ENCODE peak calls at places on chromosome 9, in six cellular contexts. Z is esophagus squamous epithelium, I is ovary, M is fibroblast of lung, P is AG04450, K is WERI-Rb-1. V is an unnamed sample.

GRCh38 chr9:122141671-122142070 is 17.9 kb downstream of the NDUFA8 start:
- DNase-seq in Z (no peak), I (no peak), M (no peak), P (no peak), K (no peak), V (no peak)

GRCh38 chr9:113711251-113711650 is 164.9 kb upstream of the ZNF618 start:
- DNase-seq in Z (no peak), I (no peak), M (no peak), P (no peak), K (no peak), V (peak; percentile 6)

GRCh38 chr9:36848946-36849345 is 185.1 kb downstream of the PAX5 start:
- DNase-seq in Z (no peak), I (no peak), M (no peak), P (no peak), K (no peak), V (no peak)

GRCh38 chr9:129852575-129852974 is 17.3 kb downstream of the USP20 start:
- DNase-seq in Z (no peak), I (no peak), M (no peak), P (no peak), K (peak; percentile 82), V (no peak)

GRCh38 chr9:15249042-15249818 is 57.8 kb downstream of the TTC39B start:
- DNase-seq in Z (no peak), I (no peak), M (peak; percentile 76), P (no peak), K (no peak), V (no peak)

GRCh38 chr9:133135193-133135745 is 14.2 kb upstream of the RALGDS start:
- DNase-seq in Z (no peak), I (peak; percentile 72), M (peak; percentile 94), P (no peak), K (no peak), V (peak; percentile 95)

GRCh38 chr9:133458643-133459312 is 1.0 kb upstream of the CACFD1 start:
- DNase-seq in Z (no peak), I (no peak), M (no peak), P (no peak), K (no peak), V (no peak)

GRCh38 chr9:114372971-114373591 is 14.7 kb downstream of the AKNA start:
- DNase-seq in Z (peak; percentile 63), I (no peak), M (no peak), P (no peak), K (no peak), V (peak; percentile 58)

GRCh38 chr9:83933804-83934203 is 12.6 kb upstream of the KIF27 start:
- DNase-seq in Z (no peak), I (no peak), M (no peak), P (no peak), K (no peak), V (no peak)

GRCh38 chr9:135047026-135047350 is 40.5 kb upstream of the OLFM1 start:
- DNase-seq in Z (no peak), I (no peak), M (no peak), P (no peak), K (no peak), V (no peak)

DNA sequence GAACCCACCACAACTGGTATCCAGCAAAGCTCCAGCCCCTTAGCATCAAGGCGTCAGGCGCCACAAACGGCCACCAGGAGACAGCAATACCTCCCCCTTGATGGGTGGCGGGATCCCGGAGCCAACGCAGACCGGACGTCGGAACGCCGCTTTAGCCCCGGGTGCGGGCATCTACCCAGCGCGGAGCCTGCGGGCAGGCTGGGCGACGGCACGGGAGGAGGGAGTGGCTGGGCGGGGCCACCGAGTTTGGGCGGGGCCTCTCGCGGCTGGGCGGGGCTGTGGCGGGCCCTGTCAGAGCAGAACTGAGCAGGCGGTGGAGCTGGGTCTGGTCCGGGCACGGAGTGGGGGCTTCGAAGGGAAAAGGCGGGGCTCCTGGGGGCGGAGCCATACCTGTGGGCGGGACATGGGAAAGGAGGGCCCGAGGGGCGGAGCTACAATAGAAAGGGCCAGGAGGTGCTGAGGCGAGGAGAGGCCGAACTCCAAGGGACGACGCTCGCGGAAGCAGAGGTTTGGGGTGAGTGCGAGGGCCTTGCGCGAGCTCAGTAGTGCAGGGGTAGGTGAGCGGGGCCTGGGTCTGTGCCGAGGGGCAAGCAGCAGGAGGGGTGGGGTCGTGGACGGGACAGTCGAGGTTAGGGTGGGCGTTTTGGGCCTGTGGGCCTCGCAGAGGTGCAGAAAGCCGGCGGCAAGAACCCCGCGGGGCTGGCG is 40.2 kb upstream of the GARNL3 start:
- DNase-seq in Z (peak; percentile 50), I (peak; percentile 97), M (peak; percentile 64), P (no peak), K (peak; percentile 99), V (peak; percentile 93)
- TF ChIP-seq CTCF in Z (peak; percentile 9), I (no peak), M (no peak), P (no peak), K (no peak), V (no peak)

DNA sequence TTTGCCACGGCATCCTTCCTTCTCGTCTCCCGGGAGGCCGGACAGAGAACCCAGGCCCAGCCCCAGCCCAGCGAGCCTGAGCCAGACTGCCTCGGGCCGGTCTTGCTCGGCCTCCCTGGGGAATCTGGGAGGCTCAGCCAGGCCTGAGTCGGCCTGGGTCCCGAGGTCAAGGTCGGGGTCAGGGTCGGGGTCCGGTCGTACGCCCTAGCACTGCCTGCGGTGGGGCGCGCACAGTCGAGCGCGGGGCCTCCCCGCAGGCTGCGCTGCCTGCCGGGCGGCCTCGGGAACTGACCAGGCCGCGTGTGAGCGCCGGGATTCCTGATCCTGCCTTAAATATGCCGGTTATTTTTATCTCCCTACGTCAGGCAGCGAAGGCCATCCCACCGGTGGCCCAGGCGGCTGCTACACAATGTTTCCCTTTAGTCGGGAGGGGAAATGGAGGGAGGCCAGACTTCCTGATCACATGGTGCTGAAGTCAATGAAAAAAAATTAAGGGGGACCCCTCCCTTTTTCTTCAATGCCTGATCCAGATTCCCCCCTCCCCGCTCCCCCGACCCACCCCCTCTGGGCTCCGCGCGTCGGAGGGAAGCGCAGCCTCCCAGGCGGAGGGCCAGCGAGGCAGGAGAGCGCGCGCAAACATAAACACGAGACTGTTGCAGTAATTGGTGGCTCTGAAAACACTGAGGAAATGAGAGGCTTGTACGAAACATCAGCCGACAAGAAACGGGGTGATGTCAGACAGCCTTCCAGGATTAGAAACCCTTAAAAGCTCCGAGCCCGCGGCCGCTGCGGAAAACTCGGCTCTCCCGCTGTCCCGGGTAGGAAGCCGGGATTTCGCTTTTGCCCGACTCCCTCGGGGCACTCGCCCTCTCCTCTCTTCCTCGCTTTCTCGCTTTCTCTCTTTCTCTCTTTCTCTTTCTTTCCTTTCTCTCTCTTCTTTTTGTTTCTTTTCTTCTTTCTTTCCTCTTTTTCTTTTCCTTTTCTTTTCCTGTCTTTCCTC is 148.2 kb upstream of the KLF4 start:
- DNase-seq in Z (peak; percentile 40), I (peak; percentile 98), M (peak; percentile 92), P (peak; percentile 95), K (peak; percentile 67), V (peak; percentile 82)
- TF ChIP-seq CTCF in Z (peak; percentile 23), I (peak; percentile 66), M (peak; percentile 29), P (peak; percentile 30), K (no peak), V (no peak)

GRCh38 chr9:130938652-130939404 is at the start of gene FIBCD1:
- DNase-seq in Z (no peak), I (no peak), M (peak; percentile 47), P (no peak), K (peak; percentile 69), V (peak; percentile 71)
- TF ChIP-seq CTCF in Z (no peak), I (no peak), M (peak; percentile 25), P (peak; percentile 13), K (peak; percentile 62), V (peak; percentile 27)

GRCh38 chr9:92808726-92809451 is 44.3 kb upstream of the BICD2 start:
- DNase-seq in Z (no peak), I (peak; percentile 60), M (peak; percentile 79), P (peak; percentile 44), K (peak; percentile 80), V (peak; percentile 42)
- TF ChIP-seq CTCF in Z (no peak), I (peak; percentile 21), M (peak; percentile 25), P (peak; percentile 49), K (peak; percentile 31), V (peak; percentile 11)

DNA sequence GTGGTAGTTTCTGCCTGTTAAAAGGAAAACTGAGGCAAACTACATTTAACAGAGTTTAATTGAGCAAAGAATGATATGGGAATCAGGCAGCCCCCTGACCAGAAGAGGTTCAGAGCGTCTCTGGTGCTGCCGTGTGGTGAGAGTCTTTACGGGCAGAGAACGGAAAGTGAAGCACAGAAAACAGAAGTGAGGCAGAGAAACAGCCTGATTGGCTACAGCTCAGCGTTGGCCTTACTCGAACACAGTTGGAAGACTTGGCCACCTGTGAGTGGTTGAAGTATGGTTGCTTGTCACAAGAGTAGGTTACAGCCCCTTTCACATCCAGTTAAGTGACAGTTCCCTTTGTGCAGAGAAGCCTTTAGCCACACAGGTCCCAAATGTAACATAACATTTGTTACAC is 16.9 kb upstream of the FBP1 start:
- DNase-seq in Z (peak; percentile 17), I (no peak), M (peak; percentile 22), P (no peak), K (no peak), V (no peak)
- TF ChIP-seq CTCF in Z (no peak), I (no peak), M (no peak), P (no peak), K (no peak), V (no peak)